ENCODE peak calls at places on chromosome 21, in eight cellular contexts. One of them, this sample, is unnamed.

GRCh38 chr21:38913120-38913975 is 107.6 kb downstream of the ETS2 start:
- DNase-seq in tibial nerve: peak
- DNase-seq in CD8-positive, alpha-beta T cell: no peak
- DNase-seq in neural progenitor cell: peak
- DNase-seq in heart right ventricle: peak
- DNase-seq in mammary epithelial cell: peak
- DNase-seq in Panc1: no peak
- DNase-seq in keratinocyte: no peak
- DNase-seq in this sample: peak

GRCh38 chr21:14862794-14863720 is 201.7 kb downstream of the NRIP1 start:
- DNase-seq in tibial nerve: no peak
- DNase-seq in CD8-positive, alpha-beta T cell: no peak
- DNase-seq in neural progenitor cell: peak
- DNase-seq in heart right ventricle: no peak
- DNase-seq in mammary epithelial cell: no peak
- DNase-seq in Panc1: no peak
- DNase-seq in keratinocyte: no peak
- DNase-seq in this sample: no peak

GRCh38 chr21:38773108-38774061 is 32.3 kb upstream of the ETS2 start:
- DNase-seq in tibial nerve: peak
- DNase-seq in CD8-positive, alpha-beta T cell: no peak
- DNase-seq in neural progenitor cell: no peak
- DNase-seq in heart right ventricle: peak
- DNase-seq in mammary epithelial cell: peak
- DNase-seq in Panc1: peak
- DNase-seq in keratinocyte: peak
- DNase-seq in this sample: no peak

GRCh38 chr21:25171438-25171837 is 435.8 kb downstream of the MRPL39 start:
- DNase-seq in tibial nerve: no peak
- DNase-seq in CD8-positive, alpha-beta T cell: no peak
- DNase-seq in neural progenitor cell: no peak
- DNase-seq in heart right ventricle: no peak
- DNase-seq in mammary epithelial cell: no peak
- DNase-seq in Panc1: no peak
- DNase-seq in keratinocyte: no peak
- DNase-seq in this sample: no peak

GRCh38 chr21:14875704-14876364 is 189.0 kb downstream of the NRIP1 start:
- DNase-seq in tibial nerve: no peak
- DNase-seq in CD8-positive, alpha-beta T cell: no peak
- DNase-seq in neural progenitor cell: no peak
- DNase-seq in heart right ventricle: no peak
- DNase-seq in mammary epithelial cell: no peak
- DNase-seq in Panc1: no peak
- DNase-seq in keratinocyte: no peak
- DNase-seq in this sample: no peak

GRCh38 chr21:46112731-46113215 is 14.9 kb downstream of the COL6A2 start:
- DNase-seq in tibial nerve: peak
- DNase-seq in CD8-positive, alpha-beta T cell: no peak
- DNase-seq in neural progenitor cell: no peak
- DNase-seq in heart right ventricle: no peak
- DNase-seq in mammary epithelial cell: no peak
- DNase-seq in Panc1: no peak
- DNase-seq in keratinocyte: no peak
- DNase-seq in this sample: no peak

GRCh38 chr21:25564349-25564948 is 42.8 kb downstream of the MRPL39 start:
- DNase-seq in tibial nerve: no peak
- DNase-seq in CD8-positive, alpha-beta T cell: no peak
- DNase-seq in neural progenitor cell: no peak
- DNase-seq in heart right ventricle: no peak
- DNase-seq in mammary epithelial cell: no peak
- DNase-seq in Panc1: no peak
- DNase-seq in keratinocyte: no peak
- DNase-seq in this sample: no peak

GRCh38 chr21:19268634-19269138 is 865.1 kb upstream of the TMPRSS15 start:
- DNase-seq in tibial nerve: no peak
- DNase-seq in CD8-positive, alpha-beta T cell: no peak
- DNase-seq in neural progenitor cell: no peak
- DNase-seq in heart right ventricle: no peak
- DNase-seq in mammary epithelial cell: no peak
- DNase-seq in Panc1: no peak
- DNase-seq in keratinocyte: no peak
- DNase-seq in this sample: no peak

GRCh38 chr21:43303240-43304178 is 123.4 kb downstream of the SIK1 start:
- DNase-seq in tibial nerve: no peak
- DNase-seq in CD8-positive, alpha-beta T cell: no peak
- DNase-seq in neural progenitor cell: no peak
- DNase-seq in heart right ventricle: no peak
- DNase-seq in mammary epithelial cell: no peak
- DNase-seq in Panc1: no peak
- DNase-seq in keratinocyte: no peak
- DNase-seq in this sample: no peak

GRCh38 chr21:38930838-38931237 is 125.1 kb downstream of the ETS2 start:
- DNase-seq in tibial nerve: no peak
- DNase-seq in CD8-positive, alpha-beta T cell: no peak
- DNase-seq in neural progenitor cell: no peak
- DNase-seq in heart right ventricle: no peak
- DNase-seq in mammary epithelial cell: no peak
- DNase-seq in Panc1: no peak
- DNase-seq in keratinocyte: no peak
- DNase-seq in this sample: no peak

GRCh38 chr21:20789696-20790095 is 208.5 kb upstream of the NCAM2 start:
- DNase-seq in tibial nerve: no peak
- DNase-seq in CD8-positive, alpha-beta T cell: no peak
- DNase-seq in neural progenitor cell: no peak
- DNase-seq in heart right ventricle: no peak
- DNase-seq in mammary epithelial cell: no peak
- DNase-seq in Panc1: no peak
- DNase-seq in keratinocyte: no peak
- DNase-seq in this sample: no peak

GRCh38 chr21:29237110-29238051 is 61.3 kb upstream of the BACH1 start:
- DNase-seq in tibial nerve: no peak
- DNase-seq in CD8-positive, alpha-beta T cell: no peak
- DNase-seq in neural progenitor cell: peak
- DNase-seq in heart right ventricle: no peak
- DNase-seq in mammary epithelial cell: no peak
- DNase-seq in Panc1: no peak
- DNase-seq in keratinocyte: no peak
- DNase-seq in this sample: peak

GRCh38 chr21:41980561-41980960 is 26.7 kb upstream of the C2CD2 start:
- DNase-seq in tibial nerve: no peak
- DNase-seq in CD8-positive, alpha-beta T cell: no peak
- DNase-seq in neural progenitor cell: no peak
- DNase-seq in heart right ventricle: no peak
- DNase-seq in mammary epithelial cell: no peak
- DNase-seq in Panc1: no peak
- DNase-seq in keratinocyte: no peak
- DNase-seq in this sample: no peak

GRCh38 chr21:43325968-43326367 is 101.0 kb downstream of the SIK1 start:
- DNase-seq in tibial nerve: no peak
- DNase-seq in CD8-positive, alpha-beta T cell: no peak
- DNase-seq in neural progenitor cell: no peak
- DNase-seq in heart right ventricle: peak
- DNase-seq in mammary epithelial cell: no peak
- DNase-seq in Panc1: no peak
- DNase-seq in keratinocyte: no peak
- DNase-seq in this sample: no peak

GRCh38 chr21:41799763-41800162 is 32.9 kb upstream of the RIPK4 start:
- DNase-seq in tibial nerve: no peak
- DNase-seq in CD8-positive, alpha-beta T cell: no peak
- DNase-seq in neural progenitor cell: no peak
- DNase-seq in heart right ventricle: no peak
- DNase-seq in mammary epithelial cell: no peak
- DNase-seq in Panc1: no peak
- DNase-seq in keratinocyte: no peak
- DNase-seq in this sample: no peak

GRCh38 chr21:39004776-39005605 is 178.3 kb downstream of the PSMG1 start:
- DNase-seq in tibial nerve: no peak
- DNase-seq in CD8-positive, alpha-beta T cell: no peak
- DNase-seq in neural progenitor cell: no peak
- DNase-seq in heart right ventricle: peak
- DNase-seq in mammary epithelial cell: no peak
- DNase-seq in Panc1: no peak
- DNase-seq in keratinocyte: no peak
- DNase-seq in this sample: no peak

GRCh38 chr21:23384679-23385078 is 2222.6 kb downstream of the MRPL39 start:
- DNase-seq in tibial nerve: no peak
- DNase-seq in CD8-positive, alpha-beta T cell: no peak
- DNase-seq in neural progenitor cell: peak
- DNase-seq in heart right ventricle: no peak
- DNase-seq in mammary epithelial cell: no peak
- DNase-seq in Panc1: no peak
- DNase-seq in keratinocyte: no peak
- DNase-seq in this sample: no peak

DNA sequence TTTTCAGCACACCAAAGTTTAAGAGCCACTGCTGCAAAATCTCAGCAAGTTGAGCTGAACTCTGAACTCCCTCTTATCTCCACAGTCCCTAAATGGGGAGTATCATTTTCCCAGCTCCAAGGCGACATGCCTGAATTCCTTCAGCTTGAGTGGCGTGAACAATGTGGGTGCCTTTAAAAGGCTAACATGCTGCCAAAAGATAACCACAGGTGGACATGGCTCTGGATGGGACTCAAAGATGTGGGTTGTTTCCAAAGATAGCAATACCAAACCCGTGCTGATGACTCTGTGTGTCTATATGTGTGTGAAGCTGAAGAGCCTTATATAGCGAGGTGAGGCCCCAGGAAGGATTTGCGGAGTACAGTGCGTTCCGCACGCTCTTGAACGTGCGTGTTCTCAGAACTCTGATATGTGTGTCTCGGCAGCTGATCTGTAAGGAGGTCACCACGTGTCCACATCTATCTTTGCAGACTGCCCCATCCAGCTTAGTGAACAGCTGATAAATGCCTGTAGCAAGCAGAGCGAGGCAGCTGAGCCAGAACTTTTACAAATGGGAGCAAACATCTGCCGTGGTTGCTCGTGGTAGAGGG is 189.2 kb downstream of the DYRK1A start:
- DNase-seq in tibial nerve: no peak
- DNase-seq in CD8-positive, alpha-beta T cell: no peak
- DNase-seq in neural progenitor cell: peak
- DNase-seq in heart right ventricle: no peak
- DNase-seq in mammary epithelial cell: no peak
- DNase-seq in Panc1: no peak
- DNase-seq in keratinocyte: no peak
- DNase-seq in this sample: no peak
- H3K27ac ChIP-seq in tibial nerve: no peak
- H3K27ac ChIP-seq in CD8-positive, alpha-beta T cell: no peak
- H3K27ac ChIP-seq in neural progenitor cell: no peak
- H3K27ac ChIP-seq in heart right ventricle: peak
- H3K27ac ChIP-seq in mammary epithelial cell: no peak
- H3K27ac ChIP-seq in Panc1: no peak
- H3K27ac ChIP-seq in keratinocyte: no peak
- H3K27ac ChIP-seq in this sample: no peak

DNA sequence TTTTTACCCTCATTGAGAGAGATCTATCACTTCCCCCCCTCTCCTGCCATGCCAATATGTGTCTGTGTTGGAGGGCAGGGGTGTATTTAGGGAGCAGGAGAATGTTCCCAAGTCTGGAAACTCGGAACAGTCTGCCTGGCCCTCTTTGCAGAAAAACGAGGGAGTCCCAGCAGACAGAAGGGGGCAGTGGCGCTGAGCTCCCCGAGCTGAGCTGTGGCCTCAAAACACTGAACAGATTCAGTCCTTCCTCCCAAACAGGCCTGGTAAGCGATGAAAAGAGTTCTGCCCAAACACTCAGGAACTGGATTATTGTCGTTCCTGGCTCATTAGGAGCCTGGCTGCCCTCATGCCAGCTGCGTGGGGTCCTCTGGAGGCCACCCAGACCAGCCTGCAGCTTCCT is 981 bp downstream of the CLDN14 start:
- DNase-seq in tibial nerve: no peak
- DNase-seq in CD8-positive, alpha-beta T cell: no peak
- DNase-seq in neural progenitor cell: peak
- DNase-seq in heart right ventricle: no peak
- DNase-seq in mammary epithelial cell: no peak
- DNase-seq in Panc1: no peak
- DNase-seq in keratinocyte: no peak
- DNase-seq in this sample: no peak
- TF ChIP-seq CTCF in tibial nerve: no peak
- TF ChIP-seq CTCF in CD8-positive, alpha-beta T cell: no peak
- TF ChIP-seq CTCF in neural progenitor cell: peak
- TF ChIP-seq CTCF in heart right ventricle: no peak
- TF ChIP-seq CTCF in mammary epithelial cell: no peak
- TF ChIP-seq CTCF in Panc1: no peak
- TF ChIP-seq CTCF in keratinocyte: peak
- TF ChIP-seq CTCF in this sample: peak

DNA sequence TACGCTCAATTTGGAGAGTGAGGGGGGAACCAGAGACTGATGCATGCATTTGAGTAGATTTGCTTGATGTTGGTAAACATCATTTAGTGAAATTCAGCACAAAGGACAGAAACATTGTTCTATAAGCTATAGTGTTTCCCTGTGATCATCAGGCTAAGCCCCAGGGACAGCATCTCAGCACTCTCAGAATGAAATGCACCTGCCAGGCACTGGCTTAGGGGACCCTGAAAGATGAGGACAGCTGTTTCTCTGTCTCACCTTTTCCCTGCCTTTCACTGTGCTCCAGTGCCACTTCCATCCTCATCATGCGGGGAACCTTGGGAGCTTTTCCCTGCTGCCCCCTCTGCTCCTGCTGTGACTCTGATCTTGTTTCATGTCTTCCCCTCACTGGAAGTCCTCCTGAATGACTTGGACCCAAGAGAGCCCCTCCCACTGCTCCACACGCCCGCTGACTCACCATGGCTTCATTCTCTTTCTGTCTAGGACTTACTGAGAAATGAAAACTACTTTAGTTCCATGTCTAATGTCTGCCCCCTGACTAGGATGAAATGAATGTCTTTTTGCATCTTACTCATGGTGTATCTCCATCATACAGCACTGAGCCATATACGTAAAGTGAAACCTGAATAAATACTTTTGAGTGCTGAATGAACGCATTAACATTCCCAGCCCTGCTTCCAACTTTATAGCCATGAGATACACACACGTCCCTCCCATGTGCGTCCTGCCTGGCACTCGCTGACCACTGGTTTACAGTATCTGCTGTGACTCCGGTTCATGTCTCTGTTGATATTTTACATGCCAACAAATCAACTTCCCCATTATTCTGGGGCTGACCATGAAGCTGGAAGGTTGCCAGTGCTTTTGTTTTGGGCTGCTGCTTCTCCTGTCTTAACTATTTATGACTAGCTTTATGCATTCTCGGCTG is 182.1 kb downstream of the PCP4 start:
- DNase-seq in tibial nerve: no peak
- DNase-seq in CD8-positive, alpha-beta T cell: no peak
- DNase-seq in neural progenitor cell: no peak
- DNase-seq in heart right ventricle: no peak
- DNase-seq in mammary epithelial cell: peak
- DNase-seq in Panc1: no peak
- DNase-seq in keratinocyte: no peak
- DNase-seq in this sample: no peak
- H3K4me3 ChIP-seq in tibial nerve: no peak
- H3K4me3 ChIP-seq in CD8-positive, alpha-beta T cell: no peak
- H3K4me3 ChIP-seq in neural progenitor cell: no peak
- H3K4me3 ChIP-seq in heart right ventricle: no peak
- H3K4me3 ChIP-seq in mammary epithelial cell: no peak
- H3K4me3 ChIP-seq in Panc1: no peak
- H3K4me3 ChIP-seq in keratinocyte: no peak
- H3K4me3 ChIP-seq in this sample: no peak

GRCh38 chr21:44988607-44989537 is 49.0 kb downstream of the SLX9 start:
- DNase-seq in tibial nerve: no peak
- DNase-seq in CD8-positive, alpha-beta T cell: no peak
- DNase-seq in neural progenitor cell: no peak
- DNase-seq in heart right ventricle: peak
- DNase-seq in mammary epithelial cell: no peak
- DNase-seq in Panc1: no peak
- DNase-seq in keratinocyte: no peak
- DNase-seq in this sample: no peak
- H3K27ac ChIP-seq in tibial nerve: no peak
- H3K27ac ChIP-seq in CD8-positive, alpha-beta T cell: no peak
- H3K27ac ChIP-seq in neural progenitor cell: no peak
- H3K27ac ChIP-seq in heart right ventricle: no peak
- H3K27ac ChIP-seq in mammary epithelial cell: no peak
- H3K27ac ChIP-seq in Panc1: no peak
- H3K27ac ChIP-seq in keratinocyte: no peak
- H3K27ac ChIP-seq in this sample: no peak

This sample was measured in dorsolateral prefrontal cortex.